ENCODE peak calls at places on chromosomes 5 and 9, in six cellular contexts. One of them, this sample, is unnamed.

GRCh38 chr5:73135429-73136276 is 15.3 kb downstream of the TMEM171 start:
- DNase-seq in K562: peak
- DNase-seq in GM12892: no peak
- DNase-seq in GM12878: no peak
- DNase-seq in HepG2: peak
- DNase-seq in H1: no peak
- DNase-seq in this sample: no peak

GRCh38 chr9:134329886-134330285 is 3.6 kb downstream of the RXRA start:
- DNase-seq in HepG2: no peak
- DNase-seq in K562: no peak
- DNase-seq in GM12892: no peak
- DNase-seq in H1: no peak
- DNase-seq in GM12878: no peak
- DNase-seq in this sample: no peak

GRCh38 chr5:172002310-172002709 is 4.1 kb downstream of the FBXW11 start:
- DNase-seq in H1: no peak
- DNase-seq in GM12892: no peak
- DNase-seq in HepG2: peak
- DNase-seq in K562: peak
- DNase-seq in GM12878: no peak
- DNase-seq in this sample: no peak

GRCh38 chr5:104088876-104089778 is 526.5 kb upstream of the NUDT12 start:
- DNase-seq in GM12878: peak
- DNase-seq in K562: peak
- DNase-seq in HepG2: peak
- DNase-seq in GM12892: no peak
- DNase-seq in H1: no peak
- DNase-seq in this sample: no peak

GRCh38 chr5:161630948-161631347 is 54.6 kb upstream of the GABRA6 start:
- DNase-seq in GM12892: no peak
- DNase-seq in GM12878: no peak
- DNase-seq in H1: no peak
- DNase-seq in HepG2: no peak
- DNase-seq in K562: no peak
- DNase-seq in this sample: no peak

GRCh38 chr5:150219142-150219541 is 29.3 kb downstream of the SLC6A7 start:
- DNase-seq in GM12878: no peak
- DNase-seq in GM12892: no peak
- DNase-seq in H1: no peak
- DNase-seq in HepG2: no peak
- DNase-seq in K562: peak
- DNase-seq in this sample: peak

GRCh38 chr9:38313421-38313820 is 79.1 kb upstream of the ALDH1B1 start:
- DNase-seq in GM12878: no peak
- DNase-seq in K562: no peak
- DNase-seq in HepG2: no peak
- DNase-seq in H1: no peak
- DNase-seq in GM12892: no peak
- DNase-seq in this sample: no peak

GRCh38 chr9:77142366-77142765 is 35.0 kb upstream of the VPS13A start:
- DNase-seq in GM12878: no peak
- DNase-seq in K562: no peak
- DNase-seq in GM12892: no peak
- DNase-seq in H1: no peak
- DNase-seq in HepG2: no peak
- DNase-seq in this sample: no peak

GRCh38 chr5:164504141-164504772 is 998.8 kb downstream of the MAT2B start:
- DNase-seq in GM12892: peak
- DNase-seq in GM12878: peak
- DNase-seq in H1: no peak
- DNase-seq in K562: peak
- DNase-seq in HepG2: peak
- DNase-seq in this sample: peak

GRCh38 chr5:9838906-9839305 is 208.8 kb upstream of the TAS2R1 start:
- DNase-seq in H1: no peak
- DNase-seq in GM12892: no peak
- DNase-seq in K562: no peak
- DNase-seq in HepG2: no peak
- DNase-seq in GM12878: no peak
- DNase-seq in this sample: no peak

GRCh38 chr9:8652282-8652681 is 852.7 kb upstream of the DMAC1 start:
- DNase-seq in H1: no peak
- DNase-seq in K562: no peak
- DNase-seq in GM12892: no peak
- DNase-seq in HepG2: no peak
- DNase-seq in GM12878: no peak
- DNase-seq in this sample: no peak

GRCh38 chr5:181242031-181242451 is 1.7 kb downstream of the RACK1 start:
- DNase-seq in HepG2: no peak
- DNase-seq in GM12878: no peak
- DNase-seq in GM12892: no peak
- DNase-seq in K562: no peak
- DNase-seq in H1: no peak
- DNase-seq in this sample: no peak

GRCh38 chr9:21746550-21746949 is 55.9 kb upstream of the MTAP start:
- DNase-seq in K562: no peak
- DNase-seq in HepG2: no peak
- DNase-seq in H1: no peak
- DNase-seq in GM12892: no peak
- DNase-seq in GM12878: no peak
- DNase-seq in this sample: no peak

GRCh38 chr5:141605523-141606277 is 13.1 kb downstream of the DIAPH1 start:
- DNase-seq in HepG2: no peak
- DNase-seq in K562: peak
- DNase-seq in GM12892: peak
- DNase-seq in GM12878: peak
- DNase-seq in H1: no peak
- DNase-seq in this sample: peak

GRCh38 chr5:94690778-94691177 is 72.3 kb downstream of the SLF1 start:
- DNase-seq in HepG2: no peak
- DNase-seq in K562: no peak
- DNase-seq in GM12892: no peak
- DNase-seq in GM12878: no peak
- DNase-seq in H1: no peak
- DNase-seq in this sample: no peak

GRCh38 chr9:125332527-125332926 is 70.9 kb downstream of the GAPVD1 start:
- DNase-seq in H1: no peak
- DNase-seq in GM12892: peak
- DNase-seq in HepG2: no peak
- DNase-seq in K562: no peak
- DNase-seq in GM12878: peak
- DNase-seq in this sample: peak

GRCh38 chr5:14595189-14595588 is 13.6 kb downstream of the OTULINL start:
- DNase-seq in HepG2: no peak
- DNase-seq in K562: no peak
- DNase-seq in GM12878: peak
- DNase-seq in H1: no peak
- DNase-seq in GM12892: peak
- DNase-seq in this sample: peak

GRCh38 chr5:138873096-138873885 is 1.8 kb downstream of the LRRTM2 start:
- DNase-seq in H1: no peak
- DNase-seq in GM12892: no peak
- DNase-seq in K562: no peak
- DNase-seq in HepG2: no peak
- DNase-seq in GM12878: no peak
- DNase-seq in this sample: no peak

DNA sequence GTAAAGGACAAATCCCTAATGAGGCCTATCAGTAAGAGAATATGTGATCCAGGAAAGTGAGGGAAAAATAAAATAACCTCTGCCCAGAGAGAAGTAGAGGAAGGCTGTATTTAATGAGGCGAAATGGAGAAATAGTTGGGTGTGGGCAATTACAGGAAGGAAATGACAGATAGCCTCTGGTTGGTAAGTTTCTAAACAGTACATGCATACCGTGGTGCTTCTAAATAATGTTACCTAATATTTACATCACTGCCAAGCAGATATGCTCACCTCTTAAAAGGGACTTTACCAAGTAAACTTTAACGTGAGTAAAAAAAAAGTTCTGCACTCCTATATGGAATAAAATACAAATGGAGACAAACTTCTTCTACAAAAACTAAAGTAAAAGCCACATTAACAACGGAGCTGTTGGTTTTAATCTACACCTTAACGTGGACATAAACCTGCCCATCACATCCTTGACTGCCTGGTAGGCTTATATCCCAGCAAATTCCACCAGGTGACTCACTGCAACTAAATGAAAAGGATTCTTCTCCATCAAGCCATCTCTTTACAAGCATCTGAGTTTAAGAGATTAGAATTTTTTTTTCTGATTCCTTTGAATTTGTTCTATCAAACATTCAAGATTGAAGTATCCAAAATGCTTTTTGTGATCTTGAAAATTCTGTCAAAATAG is 12.4 kb downstream of the NFIL3 start:
- DNase-seq in H1: no peak
- DNase-seq in GM12892: no peak
- DNase-seq in HepG2: no peak
- DNase-seq in K562: no peak
- DNase-seq in GM12878: no peak
- DNase-seq in this sample: no peak
- TF ChIP-seq TAF1 in H1: no peak
- TF ChIP-seq TAF1 in GM12892: no peak
- TF ChIP-seq TAF1 in HepG2: no peak
- TF ChIP-seq TAF1 in K562: no peak
- TF ChIP-seq TAF1 in GM12878: no peak
- TF ChIP-seq TAF1 in this sample: no peak

GRCh38 chr5:42804717-42805339 is 6.9 kb downstream of the SELENOP start:
- DNase-seq in GM12892: no peak
- DNase-seq in HepG2: no peak
- DNase-seq in K562: no peak
- DNase-seq in H1: no peak
- DNase-seq in GM12878: no peak
- DNase-seq in this sample: no peak
- TF ChIP-seq POLR2A in GM12892: no peak
- TF ChIP-seq POLR2A in HepG2: peak
- TF ChIP-seq POLR2A in K562: no peak
- TF ChIP-seq POLR2A in H1: no peak
- TF ChIP-seq POLR2A in GM12878: no peak
- TF ChIP-seq POLR2A in this sample: no peak

GRCh38 chr9:127809562-127810377 is 7.1 kb downstream of the FPGS start:
- DNase-seq in HepG2: no peak
- DNase-seq in GM12878: no peak
- DNase-seq in H1: no peak
- DNase-seq in GM12892: no peak
- DNase-seq in K562: peak
- DNase-seq in this sample: no peak
- TF ChIP-seq POLR2AphosphoS5 in HepG2: no peak
- TF ChIP-seq POLR2AphosphoS5 in GM12878: no peak
- TF ChIP-seq POLR2AphosphoS5 in H1: peak
- TF ChIP-seq POLR2AphosphoS5 in GM12892: no peak
- TF ChIP-seq POLR2AphosphoS5 in K562: no peak
- TF ChIP-seq POLR2AphosphoS5 in this sample: no peak

GRCh38 chr9:136312436-136312835 is 8.5 kb upstream of the CCDC187 start:
- DNase-seq in K562: peak
- DNase-seq in GM12878: no peak
- DNase-seq in GM12892: peak
- DNase-seq in HepG2: no peak
- DNase-seq in H1: no peak
- DNase-seq in this sample: no peak
- TF ChIP-seq TAF1 in K562: no peak
- TF ChIP-seq TAF1 in GM12878: no peak
- TF ChIP-seq TAF1 in GM12892: no peak
- TF ChIP-seq TAF1 in HepG2: no peak
- TF ChIP-seq TAF1 in H1: no peak
- TF ChIP-seq TAF1 in this sample: no peak

GRCh38 chr5:68548959-68549676 is 333.6 kb downstream of the PIK3R1 start:
- DNase-seq in H1: no peak
- DNase-seq in HepG2: peak
- DNase-seq in GM12878: no peak
- DNase-seq in K562: peak
- DNase-seq in GM12892: no peak
- DNase-seq in this sample: no peak
- TF ChIP-seq POLR2A in H1: no peak
- TF ChIP-seq POLR2A in HepG2: no peak
- TF ChIP-seq POLR2A in GM12878: no peak
- TF ChIP-seq POLR2A in K562: no peak
- TF ChIP-seq POLR2A in GM12892: no peak
- TF ChIP-seq POLR2A in this sample: no peak